ENCODE peak calls at places on chromosomes 6 and 20, in four cellular contexts. One of them, this sample, is unnamed.

GRCh38 chr6:150001295-150001990 is 23.9 kb downstream of the RAET1L start:
- DNase-seq in HepG2: no peak
- DNase-seq in K562: no peak
- DNase-seq in GM12878: peak
- DNase-seq in this sample: no peak

GRCh38 chr6:90485615-90486277 is 101.1 kb downstream of the MAP3K7 start:
- DNase-seq in K562: no peak
- DNase-seq in GM12878: no peak
- DNase-seq in HepG2: no peak
- DNase-seq in this sample: no peak

GRCh38 chr6:136593748-136594490 is 43.7 kb upstream of the MAP7 start:
- DNase-seq in K562: no peak
- DNase-seq in GM12878: peak
- DNase-seq in HepG2: peak
- DNase-seq in this sample: no peak

GRCh38 chr6:129709451-129709908 is 497 bp downstream of the ARHGAP18 start:
- DNase-seq in HepG2: no peak
- DNase-seq in GM12878: no peak
- DNase-seq in K562: no peak
- DNase-seq in this sample: no peak

GRCh38 chr6:126280287-126280686 is 59.6 kb upstream of the CENPW start:
- DNase-seq in K562: no peak
- DNase-seq in HepG2: no peak
- DNase-seq in GM12878: no peak
- DNase-seq in this sample: no peak

GRCh38 chr20:54559890-54560289 is 84.5 kb downstream of the DOK5 start:
- DNase-seq in HepG2: no peak
- DNase-seq in GM12878: no peak
- DNase-seq in K562: no peak
- DNase-seq in this sample: no peak

GRCh38 chr6:2505624-2506023 is 245.1 kb downstream of the MYLK4 start:
- DNase-seq in K562: peak
- DNase-seq in HepG2: no peak
- DNase-seq in GM12878: no peak
- DNase-seq in this sample: peak

GRCh38 chr6:7051780-7052440 is 55.9 kb upstream of the RREB1 start:
- DNase-seq in K562: no peak
- DNase-seq in GM12878: no peak
- DNase-seq in HepG2: no peak
- DNase-seq in this sample: peak

GRCh38 chr20:51258582-51259175 is 235.8 kb upstream of the KCNG1 start:
- DNase-seq in GM12878: no peak
- DNase-seq in K562: no peak
- DNase-seq in HepG2: no peak
- DNase-seq in this sample: no peak

GRCh38 chr6:12147557-12148316 is 135.6 kb downstream of the HIVEP1 start:
- DNase-seq in HepG2: no peak
- DNase-seq in K562: no peak
- DNase-seq in GM12878: no peak
- DNase-seq in this sample: no peak

GRCh38 chr6:105639124-105639523 is 236.2 kb upstream of the PREP start:
- DNase-seq in GM12878: no peak
- DNase-seq in K562: no peak
- DNase-seq in HepG2: no peak
- DNase-seq in this sample: no peak

GRCh38 chr6:68990313-68990712 is 355.2 kb downstream of the ADGRB3 start:
- DNase-seq in HepG2: no peak
- DNase-seq in K562: no peak
- DNase-seq in GM12878: no peak
- DNase-seq in this sample: no peak

GRCh38 chr6:94680672-94681212 is 896.6 kb upstream of the MANEA start:
- DNase-seq in HepG2: no peak
- DNase-seq in GM12878: no peak
- DNase-seq in K562: no peak
- DNase-seq in this sample: no peak

GRCh38 chr20:51338692-51339440 is 203.7 kb downstream of the NFATC2 start:
- DNase-seq in HepG2: no peak
- DNase-seq in GM12878: no peak
- DNase-seq in K562: peak
- DNase-seq in this sample: no peak

GRCh38 chr6:22149081-22149480 is 147.8 kb downstream of the PRL start:
- DNase-seq in GM12878: no peak
- DNase-seq in HepG2: no peak
- DNase-seq in K562: no peak
- DNase-seq in this sample: no peak

GRCh38 chr6:167399051-167399387 is 74.1 kb downstream of the TTLL2 start:
- DNase-seq in K562: no peak
- DNase-seq in HepG2: no peak
- DNase-seq in GM12878: no peak
- DNase-seq in this sample: no peak

GRCh38 chr20:58645277-58645968 is 5.7 kb upstream of the STX16 start:
- DNase-seq in HepG2: peak
- DNase-seq in K562: no peak
- DNase-seq in GM12878: no peak
- DNase-seq in this sample: no peak

GRCh38 chr6:40753048-40753447 is 165.9 kb upstream of the LRFN2 start:
- DNase-seq in K562: no peak
- DNase-seq in HepG2: no peak
- DNase-seq in GM12878: no peak
- DNase-seq in this sample: no peak

GRCh38 chr6:44660561-44661220 is 273.2 kb downstream of the CDC5L start:
- DNase-seq in HepG2: no peak
- DNase-seq in GM12878: no peak
- DNase-seq in K562: no peak
- DNase-seq in this sample: no peak

GRCh38 chr6:40077315-40077714 is 143.1 kb upstream of the MOCS1 start:
- DNase-seq in GM12878: no peak
- DNase-seq in K562: no peak
- DNase-seq in HepG2: no peak
- DNase-seq in this sample: no peak

GRCh38 chr20:38148328-38149102 is 16.6 kb downstream of the TGM2 start:
- DNase-seq in HepG2: no peak
- DNase-seq in GM12878: no peak
- DNase-seq in K562: no peak
- DNase-seq in this sample: no peak

GRCh38 chr6:112038268-112038667 is 15.6 kb upstream of the CCN6 start:
- DNase-seq in HepG2: no peak
- DNase-seq in K562: no peak
- DNase-seq in GM12878: no peak
- DNase-seq in this sample: no peak

GRCh38 chr20:19783966-19784401 is 25.9 kb downstream of the RIN2 start:
- DNase-seq in HepG2: peak
- DNase-seq in K562: no peak
- DNase-seq in GM12878: no peak
- DNase-seq in this sample: no peak

DNA sequence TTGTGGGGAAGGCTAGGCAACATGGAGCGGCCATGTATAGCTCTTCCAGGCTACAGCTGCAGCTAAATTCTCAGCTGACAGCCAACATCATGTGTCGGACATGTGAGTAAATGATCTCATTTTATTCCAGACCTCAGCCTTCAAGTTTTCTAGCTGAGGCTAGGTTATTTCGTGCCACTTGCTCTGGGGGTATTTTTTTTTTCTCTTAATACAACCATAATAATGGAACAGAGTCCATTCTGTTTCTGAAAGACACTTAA is 573.5 kb downstream of the CD109 start:
- DNase-seq in K562: no peak
- DNase-seq in HepG2: no peak
- DNase-seq in GM12878: no peak
- DNase-seq in this sample: no peak
- TF ChIP-seq ETV6 in K562: no peak
- TF ChIP-seq ETV6 in HepG2: no peak
- TF ChIP-seq ETV6 in GM12878: no peak
- TF ChIP-seq ETV6 in this sample: no peak

GRCh38 chr20:4011226-4011975 is 4.0 kb downstream of the RNF24 start:
- DNase-seq in HepG2: no peak
- DNase-seq in K562: no peak
- DNase-seq in GM12878: no peak
- DNase-seq in this sample: no peak
- TF ChIP-seq ETV6 in HepG2: no peak
- TF ChIP-seq ETV6 in K562: no peak
- TF ChIP-seq ETV6 in GM12878: no peak
- TF ChIP-seq ETV6 in this sample: no peak

GRCh38 chr6:8953310-8953709 is 518.0 kb upstream of the SLC35B3 start:
- DNase-seq in K562: no peak
- DNase-seq in GM12878: no peak
- DNase-seq in HepG2: no peak
- DNase-seq in this sample: no peak
- TF ChIP-seq ETV6 in K562: no peak
- TF ChIP-seq ETV6 in GM12878: no peak
- TF ChIP-seq ETV6 in HepG2: no peak
- TF ChIP-seq ETV6 in this sample: no peak

DNA sequence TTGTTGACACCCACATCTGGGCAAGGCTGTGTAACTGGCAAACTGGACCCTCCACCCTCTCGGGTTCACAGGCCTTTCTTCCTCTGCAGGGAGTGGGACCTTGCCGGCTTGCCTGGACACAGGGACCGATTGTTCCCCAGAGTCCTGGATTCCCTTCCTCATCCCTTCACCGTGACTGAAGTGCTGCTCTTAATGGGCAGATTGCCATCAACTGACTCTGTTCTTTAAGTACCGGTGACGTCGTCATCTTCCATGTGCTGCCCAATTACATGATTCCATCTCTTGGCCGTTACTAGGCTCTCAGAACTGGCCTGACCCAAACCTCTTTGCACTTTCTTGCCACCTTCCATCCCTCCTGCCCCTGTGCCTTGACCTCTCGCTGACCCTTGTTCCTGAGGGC is 85.4 kb downstream of the EYA4 start:
- DNase-seq in HepG2: no peak
- DNase-seq in GM12878: no peak
- DNase-seq in K562: no peak
- DNase-seq in this sample: no peak
- TF ChIP-seq ETV6 in HepG2: no peak
- TF ChIP-seq ETV6 in GM12878: no peak
- TF ChIP-seq ETV6 in K562: no peak
- TF ChIP-seq ETV6 in this sample: no peak

GRCh38 chr20:57030611-57031600 is 235.5 kb downstream of the BMP7 start:
- DNase-seq in GM12878: no peak
- DNase-seq in HepG2: no peak
- DNase-seq in K562: no peak
- DNase-seq in this sample: no peak
- TF ChIP-seq ETV6 in GM12878: no peak
- TF ChIP-seq ETV6 in HepG2: no peak
- TF ChIP-seq ETV6 in K562: no peak
- TF ChIP-seq ETV6 in this sample: no peak

GRCh38 chr6:30799210-30799609 is 54.9 kb upstream of the IER3 start:
- DNase-seq in HepG2: no peak
- DNase-seq in K562: peak
- DNase-seq in GM12878: no peak
- DNase-seq in this sample: no peak

GRCh38 chr6:30800876-30801275 is 56.5 kb upstream of the IER3 start:
- DNase-seq in HepG2: no peak
- DNase-seq in K562: no peak
- DNase-seq in GM12878: no peak
- DNase-seq in this sample: no peak

GRCh38 chr6:30795549-30796293 is 51.4 kb upstream of the IER3 start:
- DNase-seq in GM12878: no peak
- DNase-seq in HepG2: no peak
- DNase-seq in K562: no peak
- DNase-seq in this sample: no peak

GRCh38 chr6:30801950-30802349 is 57.6 kb upstream of the IER3 start:
- DNase-seq in HepG2: no peak
- DNase-seq in GM12878: no peak
- DNase-seq in K562: no peak
- DNase-seq in this sample: no peak

GRCh38 chr6:30798501-30798900 is 54.2 kb upstream of the IER3 start:
- DNase-seq in K562: no peak
- DNase-seq in HepG2: no peak
- DNase-seq in GM12878: no peak
- DNase-seq in this sample: no peak
- TF ChIP-seq ETV6 in K562: no peak
- TF ChIP-seq ETV6 in HepG2: no peak
- TF ChIP-seq ETV6 in GM12878: no peak
- TF ChIP-seq ETV6 in this sample: no peak

DNA sequence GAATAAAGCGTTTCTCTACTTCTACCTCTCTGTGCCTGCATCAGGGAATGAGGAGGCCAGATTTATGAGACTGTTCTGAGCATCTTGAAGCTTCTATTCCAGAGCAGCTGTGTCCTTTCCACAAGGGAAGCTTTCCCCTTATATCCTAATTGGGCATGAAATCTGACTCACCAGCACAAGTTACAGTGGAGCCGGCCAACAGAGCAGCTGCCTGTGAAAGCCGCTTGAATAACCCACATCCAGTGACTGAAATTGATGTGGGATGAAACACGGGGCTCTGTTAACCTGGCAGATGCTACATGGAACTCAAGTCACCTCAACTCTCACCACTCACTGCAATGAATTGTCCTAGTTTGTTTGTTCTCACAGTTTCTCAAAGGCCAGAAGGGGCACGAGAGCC is 400.3 kb downstream of the TFAP2A start:
- DNase-seq in K562: no peak
- DNase-seq in GM12878: no peak
- DNase-seq in HepG2: no peak
- DNase-seq in this sample: no peak
- TF ChIP-seq ETV6 in K562: no peak
- TF ChIP-seq ETV6 in GM12878: no peak
- TF ChIP-seq ETV6 in HepG2: no peak
- TF ChIP-seq ETV6 in this sample: no peak

GRCh38 chr20:33296206-33296605 is 13.2 kb downstream of the BPIFB1 start:
- DNase-seq in GM12878: no peak
- DNase-seq in K562: no peak
- DNase-seq in HepG2: no peak
- DNase-seq in this sample: no peak

GRCh38 chr20:33303595-33303994 is 20.6 kb downstream of the BPIFB1 start:
- DNase-seq in K562: no peak
- DNase-seq in GM12878: no peak
- DNase-seq in HepG2: no peak
- DNase-seq in this sample: no peak

GRCh38 chr20:33299111-33299603 is 16.1 kb downstream of the BPIFB1 start:
- DNase-seq in HepG2: peak
- DNase-seq in GM12878: no peak
- DNase-seq in K562: peak
- DNase-seq in this sample: peak

GRCh38 chr20:33301192-33301930 is 18.3 kb downstream of the BPIFB1 start:
- DNase-seq in K562: peak
- DNase-seq in HepG2: no peak
- DNase-seq in GM12878: no peak
- DNase-seq in this sample: no peak

GRCh38 chr20:33298391-33298790 is 15.4 kb downstream of the BPIFB1 start:
- DNase-seq in K562: no peak
- DNase-seq in HepG2: no peak
- DNase-seq in GM12878: no peak
- DNase-seq in this sample: no peak
- TF ChIP-seq ETV6 in K562: no peak
- TF ChIP-seq ETV6 in HepG2: no peak
- TF ChIP-seq ETV6 in GM12878: no peak
- TF ChIP-seq ETV6 in this sample: no peak

GRCh38 chr20:25237610-25238318 is 10.1 kb upstream of the PYGB start:
- DNase-seq in K562: peak
- DNase-seq in HepG2: peak
- DNase-seq in GM12878: no peak
- DNase-seq in this sample: no peak
- TF ChIP-seq ETV6 in K562: no peak
- TF ChIP-seq ETV6 in HepG2: no peak
- TF ChIP-seq ETV6 in GM12878: no peak
- TF ChIP-seq ETV6 in this sample: no peak

GRCh38 chr20:49360242-49360968 is 82.5 kb upstream of the ZNFX1 start:
- DNase-seq in K562: no peak
- DNase-seq in HepG2: peak
- DNase-seq in GM12878: no peak
- DNase-seq in this sample: no peak
- TF ChIP-seq ETV6 in K562: no peak
- TF ChIP-seq ETV6 in HepG2: no peak
- TF ChIP-seq ETV6 in GM12878: no peak
- TF ChIP-seq ETV6 in this sample: no peak

This sample was measured in WTC11.